ENCODE peak calls at places on chromosome 7, in seven cellular contexts. R is T-helper 1 cell; W is iPS-NIHi11; L is left lobe of liver; C is HTR-8/SVneo; P is stimulated activated CD8-positive, alpha-beta memory T cell treated with anti-CD3 and anti-CD28 coated beads, Interleukin-15, amount 100 ng/mL, for 24 hours; G is renal cortical epithelial cell. N is an unnamed sample.

GRCh38 chr7:149790146-149790548 is 16.8 kb upstream of the ZNF467 start:
- DNase-seq in W (peak; percentile 88), C (no peak), L (no peak), R (no peak), P (no peak), G (no peak), N (no peak)

GRCh38 chr7:11176922-11177445 is 203.3 kb downstream of the PHF14 start:
- DNase-seq in L (no peak), R (no peak), W (no peak), C (no peak), G (no peak), P (no peak), N (no peak)

GRCh38 chr7:20651960-20652544 is 36.6 kb downstream of the ABCB5 start:
- DNase-seq in L (no peak), P (no peak), W (peak; percentile 20), R (no peak), C (peak; percentile 15), G (peak; percentile 19), N (peak; percentile 19)

GRCh38 chr7:4850262-4850795 is 11.5 kb downstream of the PAPOLB start:
- DNase-seq in W (no peak), L (no peak), G (no peak), C (no peak), R (no peak), P (no peak), N (no peak)

GRCh38 chr7:32073533-32073932 is 3.3 kb upstream of the PDE1C start:
- DNase-seq in L (no peak), G (no peak), P (no peak), C (no peak), W (no peak), R (no peak), N (no peak)

GRCh38 chr7:156816943-156817572 is 75.9 kb downstream of the LMBR1 start:
- DNase-seq in L (no peak), W (no peak), G (peak; percentile 40), C (peak; percentile 5), R (no peak), P (no peak), N (no peak)

GRCh38 chr7:131183611-131184119 is 144.0 kb upstream of the MKLN1 start:
- DNase-seq in G (no peak), P (no peak), R (no peak), C (no peak), L (no peak), W (no peak), N (no peak)

GRCh38 chr7:134887523-134887922 is 98.8 kb upstream of the AGBL3 start:
- DNase-seq in P (no peak), L (no peak), W (no peak), R (no peak), G (no peak), C (no peak), N (no peak)

GRCh38 chr7:42691030-42691639 is 220.7 kb downstream of the C7orf25 start:
- DNase-seq in C (peak; percentile 28), R (no peak), L (no peak), W (peak; percentile 32), P (no peak), G (peak; percentile 41), N (peak; percentile 35)

GRCh38 chr7:45924283-45924682 is 3.2 kb upstream of the IGFBP3 start:
- DNase-seq in W (no peak), P (no peak), R (no peak), L (no peak), G (peak; percentile 96), C (peak; percentile 44), N (peak; percentile 90)

GRCh38 chr7:375491-375821 is 85.5 kb downstream of the FOXL3 start:
- DNase-seq in P (no peak), R (no peak), G (no peak), L (peak; percentile 27), C (no peak), W (peak; percentile 6), N (no peak)

GRCh38 chr7:103799298-103799697 is 190.2 kb downstream of the RELN start:
- DNase-seq in W (no peak), R (no peak), G (no peak), C (no peak), L (no peak), P (no peak), N (no peak)

GRCh38 chr7:1922071-1922869 is 252.2 kb downstream of the ELFN1 start:
- DNase-seq in G (no peak), L (no peak), C (no peak), R (no peak), P (no peak), W (no peak), N (no peak)